ENCODE peak calls at places on chromosomes 6 and 20, in six cellular contexts. Z, O, R, K, P and E are unnamed samples. For H3K9me3, the result is how much of the 10 kb centered on the place peaks cover.

GRCh38 chr6:150323205-150323604 is 45.6 kb upstream of the IYD start:
- DNase-seq in R (no peak), Z (no peak), O (no peak), K (no peak), P (no peak), E (no peak)

GRCh38 chr20:10309326-10309725 is 90.7 kb downstream of the SNAP25 start:
- DNase-seq in R (no peak), K (no peak), O (peak), Z (peak), P (peak), E (no peak)

GRCh38 chr6:137399949-137400443 is 94.2 kb downstream of the OLIG3 start:
- DNase-seq in K (no peak), O (no peak), Z (no peak), P (no peak), R (no peak), E (no peak)

GRCh38 chr6:28742668-28743270 is 181.0 kb downstream of the TRIM27 start:
- DNase-seq in P (no peak), Z (peak), O (peak), R (peak), K (peak), E (no peak)

GRCh38 chr6:44868335-44868668 is 459.8 kb upstream of the RUNX2 start:
- DNase-seq in R (no peak), O (no peak), K (no peak), Z (no peak), P (no peak), E (no peak)

GRCh38 chr20:24832518-24832917 is 116.6 kb upstream of the CST7 start:
- DNase-seq in K (no peak), Z (no peak), P (no peak), O (no peak), R (no peak), E (no peak)

GRCh38 chr20:4957939-4958362 is 43.4 kb downstream of the SLC23A2 start:
- DNase-seq in P (no peak), O (no peak), R (no peak), K (no peak), Z (peak), E (no peak)

GRCh38 chr20:41268402-41268801 is 49.1 kb downstream of the ZHX3 start:
- DNase-seq in O (peak), R (no peak), P (no peak), K (no peak), Z (no peak), E (no peak)

GRCh38 chr6:136791296-136792065 is 796 bp downstream of the MAP3K5 start:
- DNase-seq in O (peak), Z (peak), P (peak), R (no peak), K (peak), E (peak)

DNA sequence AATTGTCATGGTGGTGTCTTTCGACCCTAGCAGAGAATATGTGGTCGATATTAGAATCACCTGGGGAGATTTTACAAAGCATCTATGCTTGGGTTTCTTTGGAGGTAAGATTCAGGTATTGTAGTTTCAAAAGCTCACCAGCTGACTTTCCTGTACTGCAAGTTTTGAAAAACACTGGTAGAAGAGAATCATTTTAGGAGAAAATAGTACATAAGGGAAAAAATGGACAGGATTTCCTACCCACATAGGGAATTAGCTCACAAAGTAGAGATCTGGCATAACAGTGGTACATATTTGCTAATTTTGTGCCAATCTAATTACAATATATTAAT is 27.4 kb upstream of the ABT1 start:
- DNase-seq in K (no peak), Z (no peak), P (no peak), O (no peak), R (no peak), E (no peak)
- TF ChIP-seq EZH2phosphoT487 in K (no peak), Z (no peak), P (no peak), O (no peak), R (no peak), E (no peak)

GRCh38 chr6:16227605-16228004 is 10.8 kb upstream of the GMPR start:
- DNase-seq in Z (no peak), R (no peak), K (no peak), O (no peak), P (no peak), E (no peak)

GRCh38 chr6:16229710-16230109 is 8.7 kb upstream of the GMPR start:
- DNase-seq in R (no peak), P (no peak), K (no peak), O (no peak), Z (no peak), E (no peak)

GRCh38 chr6:16228043-16228442 is 10.3 kb upstream of the GMPR start:
- DNase-seq in O (no peak), K (no peak), R (no peak), P (no peak), Z (no peak), E (no peak)

GRCh38 chr6:16227048-16227562 is 11.3 kb upstream of the GMPR start:
- DNase-seq in P (no peak), R (no peak), Z (no peak), O (no peak), K (no peak), E (no peak)

GRCh38 chr6:16228709-16229665 is 9.4 kb upstream of the GMPR start:
- DNase-seq in K (no peak), O (peak), Z (peak), P (no peak), R (no peak), E (no peak)
- H3K9ac ChIP-seq in K (no peak), O (no peak), Z (no peak), P (no peak), R (no peak), E (no peak)

GRCh38 chr6:14466278-14466677 is 348.7 kb downstream of the CD83 start:
- DNase-seq in P (no peak), K (no peak), R (no peak), Z (peak), O (no peak), E (no peak)
- H3K9me3 ChIP-seq in P (under half), K (under half), R (under half), Z (under half), O (under half), E (under half)

DNA sequence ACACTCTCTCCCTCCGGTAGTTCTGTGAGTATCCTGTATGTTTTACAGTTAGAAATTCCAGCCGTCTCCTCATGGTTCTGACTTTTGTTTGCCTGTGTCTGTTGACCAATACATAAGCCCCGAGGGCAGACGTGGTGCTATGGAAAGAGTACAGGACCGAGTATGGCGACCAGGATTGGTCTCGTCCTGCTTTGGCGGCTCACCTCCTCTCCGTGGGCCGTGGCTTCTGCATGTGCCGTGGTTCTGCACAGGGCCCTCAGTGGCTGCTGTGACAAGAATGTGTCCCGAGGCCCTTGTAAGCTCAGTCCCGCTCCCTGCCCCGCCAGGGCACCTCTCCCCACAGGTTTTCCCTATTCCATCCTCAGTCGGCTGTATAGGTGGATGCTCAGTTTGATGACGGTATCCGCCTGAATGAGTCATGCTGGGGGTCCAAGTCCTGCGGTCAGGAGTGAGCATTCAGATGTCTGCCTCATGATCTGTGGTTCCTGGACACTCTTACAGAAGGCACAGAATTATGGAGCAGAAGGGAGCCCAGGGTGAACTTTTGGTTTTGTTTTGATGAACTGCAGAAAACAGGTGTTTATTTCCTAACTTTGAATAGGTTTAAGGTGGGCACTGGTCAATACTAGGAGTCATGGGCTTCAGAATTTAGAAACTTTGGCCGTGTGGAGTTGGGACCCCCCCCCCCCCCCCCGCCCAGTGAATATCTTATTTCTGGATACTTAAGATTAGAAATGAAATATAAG is 1.2 kb downstream of the ARFGAP1 start:
- DNase-seq in O (peak), P (no peak), R (no peak), K (peak), Z (peak), E (no peak)
- TF ChIP-seq EZH2phosphoT487 in O (no peak), P (no peak), R (no peak), K (no peak), Z (no peak), E (no peak)

GRCh38 chr6:11431455-11431937 is 106.1 kb upstream of the TMEM170B start:
- DNase-seq in P (no peak), O (no peak), R (no peak), K (no peak), Z (no peak), E (no peak)

GRCh38 chr6:11432713-11433450 is 104.7 kb upstream of the TMEM170B start:
- DNase-seq in Z (peak), P (no peak), K (no peak), R (no peak), O (peak), E (no peak)

GRCh38 chr6:11432091-11432490 is 105.5 kb upstream of the TMEM170B start:
- DNase-seq in K (no peak), P (no peak), R (no peak), Z (peak), O (no peak), E (no peak)

GRCh38 chr6:11434565-11435326 is 102.8 kb upstream of the TMEM170B start:
- DNase-seq in O (peak), K (no peak), P (no peak), Z (peak), R (no peak), E (no peak)

GRCh38 chr6:11433860-11434259 is 103.7 kb upstream of the TMEM170B start:
- DNase-seq in Z (no peak), O (peak), K (no peak), P (no peak), R (no peak), E (no peak)
- H3K9ac ChIP-seq in Z (no peak), O (peak), K (no peak), P (peak), R (no peak), E (no peak)

DNA sequence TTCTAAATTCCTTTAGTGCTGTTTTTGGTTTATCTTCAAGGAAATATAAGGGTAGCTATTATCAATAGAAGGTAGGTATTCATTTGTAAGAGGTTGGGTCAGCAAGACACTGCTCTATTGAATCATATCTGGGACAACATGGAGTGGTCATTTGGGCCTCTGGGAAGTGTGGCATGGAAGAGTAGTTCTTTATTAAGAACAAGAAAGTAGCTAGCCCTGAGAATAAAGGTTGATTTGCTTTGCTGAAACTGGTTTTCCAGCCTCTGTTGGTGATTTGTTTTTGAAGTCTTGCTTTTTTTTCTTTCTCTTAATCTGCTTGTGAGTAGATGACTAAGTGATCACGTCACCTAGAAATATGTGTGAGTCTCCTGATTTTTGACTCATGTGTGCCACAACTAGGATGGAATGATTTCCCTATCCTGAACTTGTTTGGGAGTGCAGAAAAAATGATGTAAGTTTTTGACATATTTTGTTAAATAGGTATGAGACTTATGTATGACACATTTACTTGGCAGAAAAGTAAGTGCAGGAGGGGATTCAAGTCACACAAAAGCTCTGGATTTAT is 381.7 kb downstream of the CENPW start:
- DNase-seq in P (no peak), O (peak), K (no peak), R (peak), Z (peak), E (no peak)
- H3K9me3 ChIP-seq in P (under half), O (under half), K (under half), R (under half), Z (under half), E (under half)

GRCh38 chr6:90938116-90938515 is 351.2 kb upstream of the MAP3K7 start:
- DNase-seq in K (no peak), O (peak), P (no peak), Z (peak), R (no peak), E (no peak)

GRCh38 chr6:90940812-90941481 is 354.1 kb upstream of the MAP3K7 start:
- DNase-seq in R (peak), O (peak), K (peak), P (peak), Z (peak), E (peak)

GRCh38 chr6:90939906-90940305 is 353.0 kb upstream of the MAP3K7 start:
- DNase-seq in P (no peak), R (no peak), K (no peak), Z (no peak), O (no peak), E (no peak)

GRCh38 chr6:90934081-90934480 is 347.2 kb upstream of the MAP3K7 start:
- DNase-seq in R (no peak), P (no peak), K (peak), O (no peak), Z (no peak), E (no peak)

DNA sequence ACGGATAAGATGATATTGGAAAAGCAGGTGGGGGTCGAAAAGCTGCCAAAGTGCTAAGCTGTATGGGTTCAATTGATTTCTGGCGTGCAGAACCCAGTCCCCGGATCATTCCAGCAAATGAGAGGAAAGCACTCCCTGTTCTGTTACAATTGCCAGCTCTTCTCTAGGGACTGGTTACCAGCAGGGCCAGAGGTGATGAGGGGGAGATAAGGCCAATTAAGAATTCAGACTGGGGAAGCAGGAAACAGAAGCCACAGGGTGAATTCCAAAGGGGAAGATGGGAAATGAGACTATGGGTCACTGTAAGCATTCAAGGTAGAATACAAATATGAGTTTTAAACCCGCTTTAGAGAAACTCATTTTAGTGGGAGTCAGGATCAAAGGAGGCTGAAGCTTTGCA is 349.4 kb upstream of the MAP3K7 start:
- DNase-seq in P (peak), K (no peak), R (no peak), O (no peak), Z (no peak), E (no peak)
- TF ChIP-seq EZH2phosphoT487 in P (no peak), K (no peak), R (no peak), O (no peak), Z (no peak), E (no peak)

GRCh38 chr6:79742030-79742429 is 110.9 kb downstream of the SH3BGRL2 start:
- DNase-seq in Z (no peak), K (no peak), P (no peak), O (no peak), R (no peak), E (no peak)

GRCh38 chr6:79735183-79735582 is 104.1 kb downstream of the SH3BGRL2 start:
- DNase-seq in Z (no peak), O (no peak), P (no peak), R (no peak), K (no peak), E (no peak)

GRCh38 chr6:79734374-79734773 is 103.2 kb downstream of the SH3BGRL2 start:
- DNase-seq in Z (no peak), K (no peak), O (no peak), R (no peak), P (no peak), E (no peak)

GRCh38 chr6:79733388-79733787 is 102.3 kb downstream of the SH3BGRL2 start:
- DNase-seq in K (no peak), Z (no peak), P (no peak), O (no peak), R (no peak), E (no peak)

GRCh38 chr6:79737172-79737571 is 106.0 kb downstream of the SH3BGRL2 start:
- DNase-seq in O (peak), R (no peak), K (no peak), Z (no peak), P (peak), E (no peak)
- H3K9ac ChIP-seq in O (no peak), R (no peak), K (no peak), Z (no peak), P (no peak), E (no peak)

GRCh38 chr20:801678-802077 is 31.8 kb upstream of the FAM110A start:
- DNase-seq in P (no peak), Z (no peak), R (no peak), K (no peak), O (no peak), E (no peak)

GRCh38 chr20:805713-806112 is 27.8 kb upstream of the FAM110A start:
- DNase-seq in P (no peak), K (peak), O (peak), Z (no peak), R (peak), E (no peak)
- H3K9me3 ChIP-seq in P (under half), K (under half), O (under half), Z (under half), R (under half), E (under half)